ENCODE peak calls at places on chromosomes 16 and 17, in nine cellular contexts. Y is fibroblast of lung; H is CD4-positive, alpha-beta T cell; M is cardiac muscle cell; C is AG10803; R is neural progenitor cell; G is GM20000; P is ascending aorta; I is dorsolateral prefrontal cortex. V is an unnamed sample.

GRCh38 chr17:17375826-17376225 is 72.7 kb downstream of the NT5M start:
- DNase-seq in Y (no peak), R (no peak), C (peak; percentile 59), H (no peak), I (no peak), P (no peak), G (no peak), M (no peak), V (no peak)

GRCh38 chr17:65355246-65355645 is 206.2 kb downstream of the AXIN2 start:
- DNase-seq in M (no peak), P (no peak), H (no peak), I (no peak), R (no peak), G (no peak), C (no peak), Y (peak; percentile 11), V (no peak)

GRCh38 chr16:17444658-17445057 is 26.1 kb downstream of the XYLT1 start:
- DNase-seq in G (no peak), I (no peak), Y (no peak), M (no peak), P (no peak), H (no peak), C (no peak), R (no peak), V (no peak)

GRCh38 chr17:31487648-31488263 is 96.3 kb downstream of the RAB11FIP4 start:
- DNase-seq in C (peak; percentile 9), Y (peak; percentile 42), P (peak; percentile 73), H (peak; percentile 94), I (peak; percentile 93), M (peak; percentile 40), G (peak; percentile 100), R (peak; percentile 98), V (peak; percentile 92)

GRCh38 chr16:80259289-80259805 is 281.4 kb upstream of the DYNLRB2 start:
- DNase-seq in Y (peak; percentile 45), I (no peak), H (no peak), G (no peak), P (no peak), M (no peak), C (no peak), R (peak; percentile 33), V (no peak)

GRCh38 chr16:70659953-70660671 is 13.8 kb downstream of the IL34 start:
- DNase-seq in C (no peak), G (no peak), H (no peak), M (no peak), Y (no peak), I (peak; percentile 39), P (no peak), R (no peak), V (no peak)

GRCh38 chr17:28740406-28741357 is 3.1 kb upstream of the TRAF4 start:
- DNase-seq in I (peak; percentile 29), M (no peak), G (no peak), P (no peak), R (no peak), C (no peak), Y (no peak), H (no peak), V (no peak)

GRCh38 chr17:35167666-35168065 is 20.0 kb downstream of the UNC45B start:
- DNase-seq in M (no peak), H (no peak), I (no peak), R (no peak), P (no peak), Y (no peak), G (no peak), C (peak; percentile 19), V (peak; percentile 7)

GRCh38 chr17:34275881-34276280 is 5.9 kb downstream of the CCL7 start:
- DNase-seq in H (no peak), Y (peak; percentile 88), G (no peak), P (no peak), M (peak; percentile 96), R (no peak), C (peak; percentile 96), I (no peak), V (peak; percentile 21)

GRCh38 chr16:86334062-86334461 is 176.3 kb upstream of the FOXF1 start:
- DNase-seq in C (no peak), I (no peak), R (no peak), Y (no peak), M (no peak), H (no peak), P (no peak), G (no peak), V (no peak)

GRCh38 chr17:80289631-80290030 is 29.0 kb downstream of the RNF213 start:
- DNase-seq in R (no peak), M (no peak), G (no peak), I (no peak), Y (no peak), C (no peak), P (no peak), H (no peak), V (no peak)

GRCh38 chr17:21287703-21288449 is 3.4 kb downstream of the MAP2K3 start:
- DNase-seq in C (peak; percentile 97), P (peak; percentile 96), Y (peak; percentile 93), H (peak; percentile 90), I (peak; percentile 86), R (no peak), G (peak; percentile 77), M (peak; percentile 97), V (peak; percentile 99)

GRCh38 chr17:39095309-39095686 is 56.1 kb downstream of the PLXDC1 start:
- DNase-seq in G (no peak), M (peak; percentile 42), H (no peak), Y (no peak), C (peak; percentile 35), P (no peak), I (no peak), R (no peak), V (peak; percentile 17)

GRCh38 chr16:19238386-19238785 is 47.1 kb upstream of the CLEC19A start:
- DNase-seq in G (no peak), R (no peak), H (no peak), I (no peak), M (no peak), C (no peak), P (no peak), Y (no peak), V (no peak)
- TF ChIP-seq CTCF in G (no peak), R (no peak), H (no peak), I (no peak), M (no peak), C (no peak), P (no peak), Y (no peak), V (no peak)

GRCh38 chr17:50079334-50080095 is 15.6 kb upstream of the PDK2 start:
- DNase-seq in C (peak; percentile 49), Y (no peak), R (peak; percentile 45), G (peak; percentile 70), H (no peak), M (no peak), I (no peak), P (no peak), V (peak; percentile 74)
- TF ChIP-seq CTCF in C (peak; percentile 68), Y (peak; percentile 38), R (peak; percentile 50), G (peak; percentile 76), H (no peak), M (peak; percentile 57), I (no peak), P (peak; percentile 82), V (peak; percentile 54)

DNA sequence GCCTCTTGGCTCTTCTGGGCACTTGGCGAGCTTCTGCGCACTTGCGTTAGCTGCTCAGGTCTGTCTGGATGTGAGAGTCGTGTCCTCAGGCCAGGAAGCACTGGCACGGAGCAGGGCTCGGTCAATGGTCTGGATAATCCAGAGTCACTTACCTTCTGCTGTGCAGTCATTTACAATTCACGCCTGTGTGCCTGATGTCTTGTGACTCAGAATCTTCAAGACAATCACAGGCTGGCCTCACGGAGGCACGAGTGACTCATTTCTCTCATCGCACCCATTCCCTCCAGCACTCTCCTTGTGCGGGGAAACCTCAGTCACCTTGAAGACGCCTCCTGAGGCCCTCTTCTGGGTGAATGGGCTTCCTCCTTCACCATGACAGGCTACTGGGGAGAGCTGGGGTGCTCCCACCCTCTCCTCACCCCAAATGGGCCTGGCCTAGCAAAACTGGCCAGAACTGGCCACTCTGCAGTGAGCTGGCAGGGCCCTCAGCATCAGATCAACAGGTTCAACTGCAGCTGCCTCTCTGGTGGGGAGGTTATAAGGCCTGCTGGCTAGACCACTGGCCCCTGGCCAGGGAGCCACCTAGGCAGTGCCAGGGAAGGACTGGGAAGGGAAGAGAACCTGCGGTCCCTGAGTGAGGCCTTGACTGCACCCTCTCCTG is 1.9 kb upstream of the CAPN15 start:
- DNase-seq in M (peak; percentile 68), P (no peak), C (peak; percentile 82), Y (peak; percentile 91), H (peak; percentile 39), G (peak; percentile 74), R (no peak), I (no peak), V (peak; percentile 92)
- TF ChIP-seq CTCF in M (no peak), P (no peak), C (no peak), Y (no peak), H (no peak), G (no peak), R (no peak), I (no peak), V (no peak)

GRCh38 chr16:81635336-81635947 is 143.6 kb upstream of the PLCG2 start:
- DNase-seq in G (no peak), P (no peak), M (no peak), Y (no peak), C (no peak), R (no peak), H (no peak), I (no peak), V (no peak)

GRCh38 chr16:81636298-81636960 is 142.7 kb upstream of the PLCG2 start:
- DNase-seq in G (no peak), P (no peak), M (no peak), I (no peak), H (no peak), C (peak; percentile 7), R (no peak), Y (no peak), V (no peak)

GRCh38 chr16:81638286-81638945 is 140.7 kb upstream of the PLCG2 start:
- DNase-seq in G (no peak), R (no peak), H (no peak), M (no peak), Y (no peak), P (no peak), I (no peak), C (no peak), V (no peak)

GRCh38 chr16:81639348-81639747 is 139.7 kb upstream of the PLCG2 start:
- DNase-seq in Y (no peak), M (no peak), R (no peak), P (no peak), C (no peak), H (no peak), I (no peak), G (no peak), V (no peak)

GRCh38 chr16:81637336-81638235 is 141.5 kb upstream of the PLCG2 start:
- DNase-seq in R (no peak), P (no peak), M (no peak), C (no peak), H (no peak), G (no peak), Y (no peak), I (no peak), V (no peak)
- TF ChIP-seq CTCF in R (no peak), P (no peak), M (no peak), C (no peak), H (no peak), G (no peak), Y (no peak), I (no peak), V (no peak)

V was measured in MCF 10A.